ENCODE peak calls at places on chromosome 12, in four cellular contexts. E, P, I and D are unnamed samples.

GRCh38 chr12:13587721-13588389 is 391.3 kb downstream of the EMP1 start:
- DNase-seq in I (no peak), P (no peak), E (no peak), D (no peak)

GRCh38 chr12:88247241-88247643 is 105.1 kb downstream of the TMTC3 start:
- DNase-seq in E (no peak), P (no peak), I (no peak), D (no peak)

GRCh38 chr12:93818488-93819047 is 141.4 kb downstream of the CRADD start:
- DNase-seq in E (no peak), P (no peak), I (no peak), D (no peak)

GRCh38 chr12:52867636-52868035 is 18.8 kb upstream of the KRT78 start:
- DNase-seq in P (peak), E (no peak), I (no peak), D (peak)

GRCh38 chr12:117347588-117347987 is 13.8 kb downstream of the NOS1 start:
- DNase-seq in P (no peak), E (no peak), I (no peak), D (no peak)

GRCh38 chr12:38154096-38155019 is 162.2 kb upstream of the ALG10B start:
- DNase-seq in P (no peak), E (no peak), I (no peak), D (no peak)

GRCh38 chr12:57236925-57237652 is 7.6 kb downstream of the SHMT2 start:
- DNase-seq in E (no peak), I (no peak), P (peak), D (no peak)

GRCh38 chr12:92445253-92446081 is 257.3 kb upstream of the PLEKHG7 start:
- DNase-seq in I (no peak), E (no peak), P (no peak), D (no peak)